ENCODE peak calls at places on chromosome 3, in ten cellular contexts. J is fibroblast of lung, R is brain microvascular endothelial cell, L is heart right ventricle, X is cardiac muscle cell, V is HFF-Myc, O is AG09309, I is WERI-Rb-1, Q is AG04450, C is SK-N-SH. M is an unnamed sample.

GRCh38 chr3:185965496-185965895 is 27.7 kb upstream of the TRA2B start:
- DNase-seq in R (no peak), V (no peak), J (no peak), Q (no peak), O (no peak), I (no peak), C (no peak), X (no peak), L (no peak), M (no peak)

GRCh38 chr3:70889162-70890045 is 577.0 kb upstream of the MDFIC2 start:
- DNase-seq in L (no peak), R (peak; percentile 12), Q (no peak), J (peak; percentile 68), V (no peak), C (no peak), I (no peak), X (no peak), O (no peak), M (no peak)

GRCh38 chr3:50472958-50473357 is 30.5 kb downstream of the CACNA2D2 start:
- DNase-seq in O (no peak), X (no peak), Q (no peak), J (no peak), V (no peak), C (no peak), R (no peak), I (no peak), L (no peak), M (no peak)

GRCh38 chr3:160616721-160617120 is 51.4 kb upstream of the KPNA4 start:
- DNase-seq in R (peak; percentile 63), I (no peak), J (peak; percentile 58), X (peak; percentile 2), L (peak; percentile 12), C (no peak), O (no peak), V (no peak), Q (peak; percentile 33), M (no peak)

GRCh38 chr3:59752925-59753324 is 703.1 kb upstream of the CFAP20DC start:
- DNase-seq in C (no peak), R (no peak), X (no peak), Q (no peak), O (no peak), I (no peak), L (no peak), J (no peak), V (no peak), M (no peak)

GRCh38 chr3:114207768-114208167 is 28.9 kb upstream of the DRD3 start:
- DNase-seq in J (no peak), C (no peak), R (no peak), O (no peak), I (no peak), L (no peak), X (no peak), Q (no peak), V (no peak), M (no peak)

GRCh38 chr3:27630892-27631291 is 91.2 kb downstream of the EOMES start:
- DNase-seq in Q (no peak), R (no peak), I (no peak), O (no peak), V (no peak), C (no peak), L (no peak), J (peak; percentile 16), X (no peak), M (no peak)

GRCh38 chr3:126025116-126025729 is 56.2 kb downstream of the ROPN1B start:
- DNase-seq in R (no peak), X (no peak), I (no peak), V (no peak), J (no peak), Q (no peak), O (no peak), C (no peak), L (no peak), M (no peak)

GRCh38 chr3:121505256-121505655 is 40.5 kb downstream of the POLQ start:
- DNase-seq in X (no peak), C (no peak), Q (no peak), L (no peak), J (no peak), V (no peak), I (no peak), O (no peak), R (no peak), M (no peak)

GRCh38 chr3:82044918-82045715 is 283.7 kb upstream of the GBE1 start:
- DNase-seq in O (no peak), R (no peak), L (no peak), Q (no peak), V (no peak), C (peak; percentile 19), J (no peak), I (no peak), X (no peak), M (no peak)

GRCh38 chr3:154018100-154018696 is 103.0 kb upstream of the ARHGEF26 start:
- DNase-seq in J (peak; percentile 23), R (peak; percentile 39), X (peak; percentile 52), Q (no peak), C (peak; percentile 22), L (no peak), O (no peak), I (peak; percentile 61), V (peak; percentile 21), M (peak; percentile 90)

GRCh38 chr3:42055291-42055690 is 35.9 kb upstream of the TRAK1 start:
- DNase-seq in J (peak; percentile 66), O (peak; percentile 79), L (no peak), C (no peak), R (peak; percentile 65), Q (no peak), V (no peak), I (no peak), X (no peak), M (no peak)

DNA sequence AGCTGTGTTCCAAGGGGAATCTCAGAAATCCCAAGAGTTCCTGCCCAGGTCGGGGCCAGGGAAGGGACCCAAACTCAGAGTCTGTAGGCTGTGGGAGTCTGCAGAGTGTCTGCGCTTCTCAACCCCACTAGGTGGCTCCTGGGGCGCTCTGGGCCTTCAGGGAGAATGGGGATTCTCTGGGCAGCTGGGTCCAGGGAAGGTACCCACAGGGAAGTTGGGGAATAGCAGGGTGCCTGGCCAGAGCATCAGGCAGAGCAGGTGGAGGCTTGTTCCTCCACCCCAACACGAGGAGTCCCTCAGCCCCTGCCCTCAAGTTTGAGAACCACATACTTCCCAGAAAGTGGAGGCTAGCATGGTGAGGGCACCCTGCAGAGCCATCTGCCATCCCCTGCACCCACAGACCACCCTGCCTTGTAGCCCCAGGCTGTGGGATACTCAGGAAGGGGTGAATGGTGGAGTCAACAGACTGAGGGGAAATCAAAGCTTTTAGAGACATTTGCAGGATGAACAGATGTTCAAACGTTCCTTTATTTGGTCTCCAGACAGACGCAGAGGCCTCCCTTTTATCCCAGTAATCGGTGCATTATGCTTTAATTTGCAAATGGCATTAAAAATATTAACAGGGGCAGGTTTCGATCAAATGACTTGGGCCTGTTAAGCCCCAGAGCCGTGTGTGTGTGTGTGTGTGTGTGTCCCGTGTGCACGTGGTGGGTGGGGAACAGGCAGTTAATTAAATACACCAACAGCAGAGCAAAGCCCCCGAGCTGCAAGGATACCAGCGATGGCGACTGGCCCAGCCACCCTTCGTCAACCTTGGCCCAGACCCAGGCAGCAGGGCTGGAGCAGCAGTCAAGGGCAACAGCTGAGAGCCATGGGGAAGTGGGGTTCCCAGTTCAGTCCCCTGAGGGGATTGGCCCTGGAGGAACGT is 57.7 kb downstream of the DNAJB8 start:
- DNase-seq in C (peak; percentile 84), L (peak; percentile 38), R (no peak), J (peak; percentile 3), V (no peak), Q (no peak), X (no peak), O (no peak), I (peak; percentile 37), M (peak; percentile 70)
- TF ChIP-seq CTCF in C (peak; percentile 32), L (no peak), R (peak; percentile 37), J (no peak), V (peak; percentile 39), Q (peak; percentile 51), X (no peak), O (peak; percentile 16), I (peak; percentile 51), M (peak; percentile 67)

DNA sequence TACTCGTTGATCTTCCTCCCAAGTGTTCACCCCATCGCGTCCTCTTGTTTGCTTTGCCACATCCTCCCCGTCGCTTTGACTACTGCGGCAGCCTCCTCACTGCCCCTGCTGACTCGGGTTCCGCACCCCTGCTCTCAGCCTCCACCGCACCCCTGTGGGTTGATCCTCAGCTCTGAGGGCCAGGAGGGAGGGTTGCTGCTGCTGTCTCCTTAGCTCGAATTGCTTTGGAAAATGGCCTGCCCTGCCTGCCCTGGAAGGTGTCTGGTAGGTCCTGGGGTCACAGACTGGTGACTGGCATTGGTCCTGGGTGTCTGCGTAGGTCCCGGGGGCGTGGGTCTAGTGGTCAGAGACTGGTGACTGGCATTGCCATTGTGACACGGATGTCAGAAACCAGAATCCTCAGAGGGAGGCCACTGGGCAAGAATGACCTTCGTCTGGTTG is 9.4 kb downstream of the MUC4 start:
- DNase-seq in V (no peak), O (no peak), L (no peak), I (no peak), Q (no peak), J (no peak), X (no peak), R (no peak), C (no peak), M (peak; percentile 56)
- H3K4me3 ChIP-seq in V (no peak overlapping the region), O (no peak overlapping the region), L (no peak overlapping the region), I (no peak overlapping the region), Q (no peak overlapping the region), J (no peak overlapping the region), X (no peak overlapping the region), R (no peak overlapping the region), C (no peak overlapping the region), M (no peak overlapping the region)

GRCh38 chr3:11224010-11224409 is 48.2 kb upstream of the ATG7 start:
- DNase-seq in O (no peak), Q (no peak), C (no peak), I (no peak), R (no peak), L (no peak), V (no peak), J (no peak), X (no peak), M (no peak)

GRCh38 chr3:11220230-11220629 is 52.0 kb upstream of the ATG7 start:
- DNase-seq in J (no peak), I (peak; percentile 24), X (no peak), C (no peak), Q (no peak), V (no peak), R (no peak), O (no peak), L (no peak), M (peak; percentile 63)

GRCh38 chr3:11226042-11226370 is 46.2 kb upstream of the ATG7 start:
- DNase-seq in J (no peak), Q (no peak), V (no peak), R (no peak), O (no peak), C (no peak), L (no peak), I (no peak), X (no peak), M (no peak)

GRCh38 chr3:11224870-11225251 is 47.3 kb upstream of the ATG7 start:
- DNase-seq in C (no peak), R (no peak), I (no peak), Q (no peak), L (no peak), V (no peak), J (no peak), X (no peak), O (no peak), M (no peak)

GRCh38 chr3:11221818-11222217 is 50.4 kb upstream of the ATG7 start:
- DNase-seq in Q (no peak), V (no peak), X (no peak), J (no peak), L (no peak), I (no peak), R (no peak), O (no peak), C (no peak), M (no peak)
- TF ChIP-seq CTCF in Q (peak; percentile 23), V (peak; percentile 9), X (no peak), J (no peak), L (peak; percentile 30), I (no peak), R (peak; percentile 43), O (peak; percentile 32), C (peak; percentile 42), M (no peak)

GRCh38 chr3:134649106-134649705 is 1.6 kb downstream of the KY start:
- DNase-seq in C (no peak), X (no peak), I (no peak), O (no peak), V (no peak), J (no peak), Q (no peak), L (no peak), R (no peak), M (no peak)
- H3K4me3 ChIP-seq in C (peak overlapping the region; percentile 58), X (no peak overlapping the region), I (no peak overlapping the region), O (no peak overlapping the region), V (no peak overlapping the region), J (no peak overlapping the region), Q (no peak overlapping the region), L (no peak overlapping the region), R (no peak overlapping the region), M (no peak overlapping the region)

M was measured in endodermal cell.